ENCODE peak calls at places on chromosomes 4 and X, in seven cellular contexts. H is T-helper 1 cell; K is nephron progenitor cell; J is amniotic stem cell; D is NCI-H1092 treated with DMSO at 0.1 percent for 48 hours; I is epithelial cell of esophagus; C is stimulated activated naive CD4-positive, alpha-beta T cell. W is an unnamed sample.

GRCh38 chrX:129678881-129679195 is 24.1 kb upstream of the APLN start:
- DNase-seq in H (no peak), K (no peak), J (no peak), D (no peak), I (no peak), C (no peak), W (no peak)

GRCh38 chr4:183264614-183265013 is 55.5 kb downstream of the CLDN22 start:
- DNase-seq in H (no peak), K (no peak), J (no peak), D (no peak), I (no peak), C (no peak), W (no peak)

GRCh38 chr4:62006108-62006507 is 806.0 kb downstream of the ADGRL3 start:
- DNase-seq in H (no peak), K (no peak), J (no peak), D (no peak), I (no peak), C (no peak), W (no peak)

GRCh38 chr4:19711871-19712270 is 539.8 kb upstream of the SLIT2 start:
- DNase-seq in H (no peak), K (no peak), J (peak), D (no peak), I (peak), C (no peak), W (no peak)

GRCh38 chrX:109632906-109633504 is 8.0 kb upstream of the KCNE5 start:
- DNase-seq in H (no peak), K (peak), J (no peak), D (peak), I (peak), C (no peak), W (peak)

GRCh38 chr4:130172156-130172555 is 1076.2 kb downstream of the C4orf33 start:
- DNase-seq in H (no peak), K (no peak), J (no peak), D (no peak), I (peak), C (no peak), W (no peak)

GRCh38 chrX:72120798-72121197 is 10.9 kb downstream of the RTL5 start:
- DNase-seq in H (no peak), K (no peak), J (no peak), D (peak), I (no peak), C (no peak), W (no peak)

GRCh38 chr4:145285928-145286327 is 105.5 kb upstream of the OTUD4 start:
- DNase-seq in H (no peak), K (no peak), J (no peak), D (no peak), I (peak), C (no peak), W (no peak)

GRCh38 chr4:143482753-143483362 is 30.6 kb upstream of the SMARCA5 start:
- DNase-seq in H (no peak), K (peak), J (peak), D (peak), I (peak), C (no peak), W (peak)

GRCh38 chr4:94653095-94653649 is 104.6 kb upstream of the BMPR1B start:
- DNase-seq in H (no peak), K (no peak), J (no peak), D (no peak), I (no peak), C (no peak), W (no peak)

GRCh38 chrX:16633754-16634153 is 16.2 kb upstream of the S100G start:
- DNase-seq in H (no peak), K (no peak), J (no peak), D (no peak), I (no peak), C (no peak), W (no peak)

GRCh38 chr4:86891785-86892638 is at the start of gene C4orf36:
- DNase-seq in H (no peak), K (peak), J (no peak), D (peak), I (peak), C (no peak), W (peak)

GRCh38 chrX:150482537-150483217 is 85.7 kb upstream of the MTM1 start:
- DNase-seq in H (no peak), K (no peak), J (peak), D (no peak), I (peak), C (no peak), W (peak)

GRCh38 chr4:13142191-13142590 is 341.9 kb downstream of the RAB28 start:
- DNase-seq in H (no peak), K (no peak), J (no peak), D (no peak), I (no peak), C (no peak), W (no peak)

W was measured in GM20000.